ENCODE peak calls at places on chromosome 6, in five cellular contexts. I, C, Q, M and N are unnamed samples.

GRCh38 chr6:105402090-105402980 is 547 bp downstream of the PREP start:
- DNase-seq in I (peak), C (peak), Q (peak), M (peak), N (peak)

GRCh38 chr6:118551673-118552063 is 3.6 kb downstream of the PLN start:
- DNase-seq in I (peak), C (no peak), Q (no peak), M (no peak), N (no peak)

GRCh38 chr6:44837741-44838140 is 450.2 kb downstream of the CDC5L start:
- DNase-seq in I (no peak), C (peak), Q (no peak), M (no peak), N (no peak)

GRCh38 chr6:44681782-44682181 is 294.3 kb downstream of the CDC5L start:
- DNase-seq in I (peak), C (no peak), Q (no peak), M (peak), N (peak)

GRCh38 chr6:110874880-110875547 is 429 bp downstream of the AMD1 start:
- DNase-seq in I (no peak), C (no peak), Q (peak), M (no peak), N (no peak)

GRCh38 chr6:4088684-4089083 is 9.7 kb upstream of the FAM217A start:
- DNase-seq in I (no peak), C (no peak), Q (no peak), M (no peak), N (no peak)

GRCh38 chr6:31111712-31112111 is 663 bp downstream of the C6orf15 start:
- DNase-seq in I (no peak), C (no peak), Q (no peak), M (no peak), N (no peak)

GRCh38 chr6:17768388-17768787 is 61.7 kb upstream of the NUP153 start:
- DNase-seq in I (peak), C (peak), Q (peak), M (no peak), N (no peak)

GRCh38 chr6:20906938-20907337 is 372.7 kb downstream of the CDKAL1 start:
- DNase-seq in I (peak), C (peak), Q (no peak), M (no peak), N (no peak)

GRCh38 chr6:11653028-11653583 is 115.6 kb downstream of the TMEM170B start:
- DNase-seq in I (peak), C (peak), Q (no peak), M (no peak), N (no peak)

GRCh38 chr6:159762681-159763293 is 942 bp downstream of the ACAT2 start:
- DNase-seq in I (peak), C (peak), Q (no peak), M (no peak), N (no peak)

GRCh38 chr6:43193929-43194328 is 11.9 kb downstream of the CUL9 start:
- DNase-seq in I (no peak), C (peak), Q (no peak), M (no peak), N (no peak)

GRCh38 chr6:135193221-135193620 is 12.1 kb downstream of the MYB start:
- DNase-seq in I (no peak), C (no peak), Q (no peak), M (no peak), N (no peak)

GRCh38 chr6:135195522-135195921 is 14.4 kb downstream of the MYB start:
- DNase-seq in I (no peak), C (no peak), Q (no peak), M (no peak), N (no peak)

GRCh38 chr6:135195045-135195444 is 13.9 kb downstream of the MYB start:
- DNase-seq in I (no peak), C (no peak), Q (no peak), M (no peak), N (no peak)

GRCh38 chr6:135191508-135192255 is 10.6 kb downstream of the MYB start:
- DNase-seq in I (no peak), C (no peak), Q (no peak), M (no peak), N (no peak)

DNA sequence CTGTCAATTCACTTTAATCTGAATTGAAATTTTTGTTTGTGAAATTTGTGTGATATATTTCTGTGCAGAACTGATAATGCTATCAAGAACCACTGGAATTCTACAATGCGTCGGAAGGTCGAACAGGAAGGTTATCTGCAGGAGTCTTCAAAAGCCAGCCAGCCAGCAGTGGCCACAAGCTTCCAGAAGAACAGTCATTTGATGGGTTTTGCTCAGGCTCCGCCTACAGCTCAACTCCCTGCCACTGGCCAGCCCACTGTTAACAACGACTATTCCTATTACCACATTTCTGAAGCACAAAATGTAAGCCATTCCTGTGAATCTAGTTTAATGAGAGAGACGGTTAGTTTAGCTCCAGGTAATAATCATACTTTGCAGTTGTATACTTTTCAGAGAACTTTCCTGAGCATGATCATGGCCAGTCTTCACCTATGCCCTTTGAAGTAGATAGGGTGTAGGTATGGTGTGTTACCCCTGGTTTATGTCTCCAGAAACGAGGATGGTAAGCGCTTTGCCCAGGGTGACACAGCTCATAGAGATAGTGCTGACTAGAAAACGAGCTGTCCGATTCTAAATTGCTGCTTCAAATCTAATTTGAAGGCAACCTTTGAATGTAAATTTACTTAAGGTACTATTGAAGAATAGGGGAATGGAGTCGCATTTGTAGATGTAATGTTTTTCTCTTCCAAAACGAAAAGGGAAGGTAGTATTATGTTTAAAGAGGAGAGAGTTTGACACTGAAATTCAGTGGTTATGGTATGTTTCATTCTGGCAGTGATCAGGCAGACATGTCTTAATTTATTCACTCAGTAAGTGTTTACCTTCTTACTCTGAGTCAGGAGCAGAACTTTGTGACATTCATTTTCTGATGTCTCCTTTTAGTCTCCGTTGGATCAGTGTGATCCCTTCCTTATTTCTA is 11.4 kb downstream of the MYB start:
- DNase-seq in I (no peak), C (no peak), Q (no peak), M (no peak), N (no peak)
- H2BK12ac ChIP-seq in I (no peak), C (no peak), Q (no peak), M (no peak), N (no peak)

DNA sequence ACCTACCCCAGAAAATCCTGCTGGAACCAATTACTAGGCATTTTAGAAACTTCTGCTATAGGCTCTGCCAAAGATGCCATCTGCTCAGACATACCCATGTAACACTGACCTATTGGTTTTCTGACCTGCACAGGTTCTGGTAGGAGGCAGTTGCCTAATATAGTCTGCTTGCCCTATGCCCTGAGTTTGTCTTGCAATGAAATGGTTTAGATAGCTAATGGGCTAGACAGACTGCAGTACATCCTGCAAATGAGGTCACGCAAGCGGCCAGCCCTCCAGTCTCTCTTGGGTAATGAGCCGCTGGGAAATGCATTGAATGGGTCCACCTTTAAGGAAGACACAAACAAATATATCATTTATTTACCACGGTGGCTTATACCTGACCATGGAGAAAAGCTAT is 90.5 kb upstream of the B3GAT2 start:
- DNase-seq in I (no peak), C (no peak), Q (no peak), M (no peak), N (no peak)
- H2BK12ac ChIP-seq in I (no peak), C (no peak), Q (no peak), M (no peak), N (no peak)

DNA sequence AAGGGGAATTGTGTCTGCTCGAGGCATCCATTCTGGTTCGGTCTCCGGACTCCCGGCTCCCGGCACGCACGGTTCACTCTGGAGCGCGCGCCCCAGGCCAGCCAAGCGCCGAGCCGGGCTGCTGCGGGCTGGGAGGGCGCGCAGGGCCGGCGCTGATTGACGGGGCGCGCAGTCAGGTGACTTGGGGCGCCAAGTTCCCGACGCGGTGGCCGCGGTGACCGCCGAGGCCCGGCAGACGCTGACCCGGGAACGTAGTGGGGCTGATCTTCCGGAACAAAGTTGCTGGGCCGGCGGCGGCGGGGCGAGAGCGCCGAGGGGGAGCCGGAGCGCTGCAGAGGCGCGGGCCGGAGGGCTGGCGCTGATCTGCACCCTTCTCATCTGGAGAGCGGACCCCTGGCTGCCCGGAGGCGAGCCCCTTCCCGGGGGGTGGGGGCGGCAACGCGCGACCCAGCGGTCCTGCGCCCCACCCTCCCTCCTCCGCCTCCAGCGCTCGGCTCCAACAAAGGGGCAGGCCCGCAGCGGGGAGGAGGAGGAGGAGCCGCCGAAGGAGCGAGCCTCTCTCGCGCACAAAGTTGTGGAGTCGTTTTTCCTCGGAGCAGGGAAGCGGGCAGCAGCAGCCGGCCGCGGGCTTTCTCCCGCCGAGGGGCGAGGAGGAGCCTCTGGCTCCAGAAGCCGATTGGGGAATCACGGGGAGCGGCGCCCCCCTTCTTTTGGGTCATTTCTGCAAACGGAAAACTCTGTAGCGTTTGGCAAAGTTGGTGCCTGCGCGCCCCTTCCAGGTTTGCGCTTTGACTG is at the start of gene UTRN:
- DNase-seq in I (peak), C (peak), Q (peak), M (peak), N (peak)
- H2BK12ac ChIP-seq in I (peak), C (peak), Q (peak), M (peak), N (no peak)

GRCh38 chr6:46010270-46010669 is 5.4 kb downstream of the CLIC5 start:
- DNase-seq in I (no peak), C (no peak), Q (no peak), M (no peak), N (no peak)
- H2BK12ac ChIP-seq in I (no peak), C (no peak), Q (no peak), M (no peak), N (no peak)